ENCODE peak calls at places on chromosomes 12 and 14, in nine cellular contexts. M is LHCN-M2; N is CD8-positive, alpha-beta T cell; H is fibroblast of pulmonary artery; L is NAMALWA; J is AG20443; V is activated T-cell treated with anti-CD3 and anti-CD28 coated beads for 24 hours; A is DMS 273 treated with DMSO at 0.1 percent for 48 hours; P is nephron progenitor cell. C is an unnamed sample.
A peak's percentile ranks its signal among the peaks of the same experiment; 100 is the strongest.

GRCh38 chr14:101109981-101110728 is 206.6 kb upstream of the RTL1 start:
- DNase-seq in J (no peak), A (no peak), N (no peak), V (no peak), P (no peak), H (no peak), L (no peak), M (no peak), C (no peak)

GRCh38 chr14:68374682-68375081 is 418.2 kb downstream of the ZFP36L1 start:
- DNase-seq in V (no peak), L (no peak), J (no peak), H (no peak), N (no peak), P (no peak), A (no peak), M (no peak), C (no peak)

GRCh38 chr14:77107228-77107627 is 9.2 kb downstream of the CIPC start:
- DNase-seq in M (no peak), H (no peak), P (no peak), N (no peak), L (no peak), A (no peak), J (no peak), V (no peak), C (no peak)

GRCh38 chr14:93720981-93721483 is 67.3 kb downstream of the PRIMA1 start:
- DNase-seq in A (no peak), M (no peak), L (no peak), V (no peak), P (no peak), N (peak; percentile 38), J (no peak), H (no peak), C (no peak)

GRCh38 chr12:121099779-121100178 is 32.9 kb upstream of the P2RX7 start:
- DNase-seq in A (no peak), H (no peak), V (no peak), P (no peak), L (no peak), N (no peak), J (no peak), M (no peak), C (no peak)

GRCh38 chr12:27899151-27899661 is 73.3 kb downstream of the PTHLH start:
- DNase-seq in H (peak; percentile 98), N (no peak), P (no peak), A (no peak), M (peak; percentile 94), J (peak; percentile 86), L (no peak), V (no peak), C (no peak)

GRCh38 chr12:121932914-121933521 is 14.6 kb downstream of the CFAP251 start:
- DNase-seq in L (no peak), P (no peak), J (no peak), A (no peak), M (no peak), H (no peak), V (no peak), N (no peak), C (no peak)

GRCh38 chr12:128057586-128057985 is 209.4 kb upstream of the TMEM132C start:
- DNase-seq in J (no peak), P (no peak), M (no peak), H (no peak), A (no peak), L (no peak), V (no peak), N (no peak), C (no peak)

GRCh38 chr12:1795221-1795784 is 25.1 kb upstream of the LRTM2 start:
- DNase-seq in N (peak; percentile 41), P (no peak), V (no peak), M (no peak), H (no peak), J (no peak), A (no peak), L (no peak), C (no peak)

GRCh38 chr12:14833952-14834351 is 9.4 kb downstream of the ART4 start:
- DNase-seq in P (no peak), N (no peak), J (no peak), M (peak; percentile 51), L (no peak), H (no peak), V (no peak), A (no peak), C (no peak)

GRCh38 chr14:55127491-55127951 is 1.5 kb upstream of the LGALS3 start:
- DNase-seq in N (no peak), M (peak; percentile 43), P (no peak), A (no peak), L (no peak), H (peak; percentile 40), V (no peak), J (no peak), C (no peak)

GRCh38 chr12:61916856-61917255 is 343.3 kb upstream of the USP15 start:
- DNase-seq in L (no peak), P (no peak), A (no peak), H (no peak), N (no peak), V (no peak), J (no peak), M (no peak), C (no peak)

GRCh38 chr12:96514328-96514727 is 25.0 kb downstream of the CFAP54 start:
- DNase-seq in P (no peak), M (peak; percentile 41), N (no peak), H (peak; percentile 55), A (no peak), J (peak; percentile 18), L (peak; percentile 83), V (no peak), C (no peak)

GRCh38 chr14:69316449-69317391 is 56.8 kb downstream of the GALNT16 start:
- DNase-seq in V (no peak), N (peak; percentile 21), M (peak; percentile 99), J (peak; percentile 99), L (no peak), H (peak; percentile 96), P (no peak), A (no peak), C (no peak)

GRCh38 chr12:96698521-96698920 is 208.5 kb upstream of the NEDD1 start:
- DNase-seq in J (no peak), L (peak; percentile 14), N (no peak), H (no peak), P (no peak), A (no peak), M (peak; percentile 19), V (no peak), C (no peak)

GRCh38 chr12:106170285-106170684 is 31.5 kb upstream of the NUAK1 start:
- DNase-seq in P (no peak), A (no peak), J (peak; percentile 82), N (no peak), V (no peak), L (no peak), H (peak; percentile 68), M (peak; percentile 61), C (no peak)

GRCh38 chr14:54444701-54445100 is 3.5 kb upstream of the CNIH1 start:
- DNase-seq in P (no peak), L (no peak), A (no peak), J (peak; percentile 53), H (no peak), V (no peak), N (no peak), M (no peak), C (no peak)

GRCh38 chr12:1115471-1116242 is 124.6 kb downstream of the ERC1 start:
- DNase-seq in P (no peak), N (no peak), A (no peak), J (peak; percentile 43), L (no peak), V (no peak), M (peak; percentile 73), H (peak; percentile 33), C (no peak)

GRCh38 chr12:127293507-127294310 is 973.3 kb upstream of the TMEM132C start:
- DNase-seq in H (peak; percentile 68), A (no peak), L (peak; percentile 61), V (peak; percentile 22), J (peak; percentile 71), P (peak; percentile 76), N (peak; percentile 53), M (peak; percentile 78), C (peak; percentile 8)

GRCh38 chr12:107684990-107685359 is 624 bp upstream of the PWP1 start:
- DNase-seq in L (peak; percentile 54), V (peak; percentile 19), P (no peak), J (no peak), A (peak; percentile 34), M (peak; percentile 44), N (no peak), H (peak; percentile 39), C (no peak)

C was measured in neuronal stem cell.